ENCODE peak calls at places on chromosomes 5 and 9, in seven cellular contexts. W, B, X, A, G, U and P are unnamed samples.

GRCh38 chr5:133702773-133703770 is 90.7 kb upstream of the FSTL4 start:
- DNase-seq in X (no peak), G (no peak), B (peak), A (no peak), U (no peak), W (no peak), P (no peak)

GRCh38 chr5:103929310-103930003 is 366.9 kb upstream of the NUDT12 start:
- DNase-seq in B (no peak), A (no peak), X (no peak), G (no peak), W (no peak), U (no peak), P (peak)

GRCh38 chr5:96745844-96746531 is 61.8 kb downstream of the ERAP1 start:
- DNase-seq in B (no peak), W (no peak), U (peak), A (no peak), G (no peak), X (peak), P (no peak)

GRCh38 chr9:113156880-113157279 is 6.1 kb downstream of the SLC31A2 start:
- DNase-seq in X (no peak), G (no peak), W (no peak), B (no peak), U (peak), A (no peak), P (no peak)

GRCh38 chr9:17802249-17802857 is 223.5 kb downstream of the SH3GL2 start:
- DNase-seq in G (no peak), B (no peak), X (peak), U (no peak), A (no peak), W (peak), P (no peak)

GRCh38 chr5:154517781-154518437 is 39.9 kb upstream of the HAND1 start:
- DNase-seq in X (no peak), G (no peak), A (no peak), B (no peak), U (no peak), W (no peak), P (no peak)

GRCh38 chr9:113542741-113543140 is 79.2 kb downstream of the RGS3 start:
- DNase-seq in B (peak), U (peak), W (no peak), A (peak), X (no peak), G (no peak), P (no peak)

GRCh38 chr9:131714161-131714646 is 25.7 kb downstream of the RAPGEF1 start:
- DNase-seq in W (peak), X (peak), B (no peak), G (no peak), A (no peak), U (no peak), P (no peak)

GRCh38 chr5:172798422-172799215 is 27.6 kb upstream of the DUSP1 start:
- DNase-seq in W (peak), A (no peak), B (peak), U (no peak), G (no peak), X (peak), P (no peak)

GRCh38 chr9:36937346-36937745 is 96.7 kb downstream of the PAX5 start:
- DNase-seq in G (no peak), X (no peak), B (peak), W (no peak), U (no peak), A (no peak), P (no peak)

GRCh38 chr9:70003786-70004185 is 39.9 kb upstream of the MAMDC2 start:
- DNase-seq in A (no peak), G (no peak), B (no peak), W (peak), X (no peak), U (no peak), P (no peak)

GRCh38 chr5:157516016-157516415 is 56.0 kb downstream of the NIPAL4 start:
- DNase-seq in G (no peak), A (no peak), W (peak), X (peak), U (peak), B (no peak), P (no peak)

GRCh38 chr5:149002053-149002452 is 60.8 kb downstream of the SH3TC2 start:
- DNase-seq in W (peak), G (peak), X (peak), A (peak), B (no peak), U (no peak), P (no peak)

GRCh38 chr9:105361873-105362272 is 86.0 kb upstream of the FSD1L start:
- DNase-seq in A (no peak), G (no peak), W (no peak), B (no peak), X (no peak), U (no peak), P (no peak)

GRCh38 chr5:33772276-33772990 is 119.4 kb downstream of the ADAMTS12 start:
- DNase-seq in X (peak), W (peak), G (no peak), A (peak), U (no peak), B (no peak), P (no peak)

GRCh38 chr5:36724429-36725332 is 118.3 kb downstream of the SLC1A3 start:
- DNase-seq in B (no peak), X (no peak), W (no peak), U (no peak), G (no peak), A (no peak), P (peak)

GRCh38 chr9:136882109-136882946 is 4.0 kb upstream of the TRAF2 start:
- DNase-seq in B (no peak), G (no peak), A (no peak), U (no peak), X (peak), W (peak), P (peak)

GRCh38 chr5:81245871-81246235 is 12.7 kb downstream of the CKMT2 start:
- DNase-seq in G (no peak), W (no peak), X (no peak), U (no peak), A (peak), B (no peak), P (no peak)

GRCh38 chr5:56503929-56504328 is 270.8 kb upstream of the ANKRD55 start:
- DNase-seq in A (no peak), W (no peak), G (no peak), B (no peak), X (no peak), U (no peak), P (no peak)

GRCh38 chr5:61301345-61301744 is 30.7 kb upstream of the ZSWIM6 start:
- DNase-seq in A (no peak), W (peak), U (no peak), G (no peak), X (no peak), B (no peak), P (no peak)

GRCh38 chr5:178854284-178854683 is 5.5 kb upstream of the ZNF354B start:
- DNase-seq in X (no peak), B (no peak), A (no peak), U (no peak), W (no peak), G (no peak), P (no peak)

GRCh38 chr5:14745753-14746152 is 81.2 kb downstream of the OTULIN start:
- DNase-seq in G (no peak), U (no peak), A (no peak), W (no peak), B (no peak), X (no peak), P (peak)

GRCh38 chr5:68333649-68334549 is 118.3 kb downstream of the PIK3R1 start:
- DNase-seq in U (no peak), G (no peak), W (peak), B (no peak), A (no peak), X (peak), P (no peak)

GRCh38 chr5:142644640-142645361 is 41.1 kb downstream of the FGF1 start:
- DNase-seq in U (peak), B (no peak), W (peak), X (peak), A (no peak), G (no peak), P (no peak)

GRCh38 chr9:124695280-124695890 is 75.7 kb downstream of the NR6A1 start:
- DNase-seq in X (peak), B (no peak), U (no peak), G (no peak), W (no peak), A (no peak), P (no peak)

GRCh38 chr5:157612071-157612476 is 36.5 kb upstream of the ADAM19 start:
- DNase-seq in U (peak), W (no peak), B (no peak), A (peak), G (no peak), X (no peak), P (peak)

GRCh38 chr5:178240341-178240741 is 7.7 kb upstream of the PHYKPL start:
- DNase-seq in A (no peak), X (no peak), G (no peak), W (no peak), B (no peak), U (no peak), P (no peak)